ENCODE peak calls at places on chromosomes 11 and 22, in four cellular contexts. One of them, this sample, is unnamed. For H3K36me3, the result is how much of the 10 kb centered on the place peaks cover.

GRCh38 chr11:2770556-2771301 is 70.9 kb upstream of the KCNQ1OT1 start:
- DNase-seq in H1: no peak
- DNase-seq in stomach: peak
- DNase-seq in upper lobe of left lung: peak
- DNase-seq in this sample: no peak

GRCh38 chr11:104043678-104044239 is 7.3 kb downstream of the DDI1 start:
- DNase-seq in H1: no peak
- DNase-seq in stomach: no peak
- DNase-seq in upper lobe of left lung: no peak
- DNase-seq in this sample: no peak

GRCh38 chr11:70471254-70471653 is 72.9 kb downstream of the CTTN start:
- DNase-seq in H1: peak
- DNase-seq in stomach: no peak
- DNase-seq in upper lobe of left lung: no peak
- DNase-seq in this sample: no peak

GRCh38 chr11:122803306-122803705 is 35.0 kb upstream of the CRTAM start:
- DNase-seq in H1: no peak
- DNase-seq in stomach: no peak
- DNase-seq in upper lobe of left lung: no peak
- DNase-seq in this sample: no peak

GRCh38 chr22:48251629-48252028 is 1489.2 kb downstream of the TBC1D22A start:
- DNase-seq in H1: no peak
- DNase-seq in stomach: no peak
- DNase-seq in upper lobe of left lung: no peak
- DNase-seq in this sample: no peak

GRCh38 chr11:134856371-134856971 is 444.4 kb upstream of the B3GAT1 start:
- DNase-seq in H1: no peak
- DNase-seq in stomach: no peak
- DNase-seq in upper lobe of left lung: peak
- DNase-seq in this sample: no peak

GRCh38 chr11:17764446-17765218 is 30.1 kb downstream of the KCNC1 start:
- DNase-seq in H1: no peak
- DNase-seq in stomach: no peak
- DNase-seq in upper lobe of left lung: peak
- DNase-seq in this sample: no peak

GRCh38 chr22:37749831-37750595 is 53.2 kb downstream of the TRIOBP start:
- DNase-seq in H1: no peak
- DNase-seq in stomach: no peak
- DNase-seq in upper lobe of left lung: no peak
- DNase-seq in this sample: no peak

GRCh38 chr11:71309181-71309580 is 56.8 kb upstream of the SHANK2 start:
- DNase-seq in H1: no peak
- DNase-seq in stomach: peak
- DNase-seq in upper lobe of left lung: no peak
- DNase-seq in this sample: no peak

GRCh38 chr22:48288541-48288940 is 1526.1 kb downstream of the TBC1D22A start:
- DNase-seq in H1: no peak
- DNase-seq in stomach: no peak
- DNase-seq in upper lobe of left lung: no peak
- DNase-seq in this sample: no peak

GRCh38 chr11:60915250-60915914 is 1.4 kb downstream of the TMEM109 start:
- DNase-seq in H1: no peak
- DNase-seq in stomach: peak
- DNase-seq in upper lobe of left lung: no peak
- DNase-seq in this sample: no peak

GRCh38 chr11:34149786-34150185 is 44.4 kb downstream of the NAT10 start:
- DNase-seq in H1: no peak
- DNase-seq in stomach: no peak
- DNase-seq in upper lobe of left lung: no peak
- DNase-seq in this sample: no peak

GRCh38 chr11:117925198-117925925 is 3.8 kb downstream of the TMPRSS13 start:
- DNase-seq in H1: no peak
- DNase-seq in stomach: no peak
- DNase-seq in upper lobe of left lung: no peak
- DNase-seq in this sample: no peak

GRCh38 chr22:37186997-37187522 is 987 bp downstream of the C1QTNF6 start:
- DNase-seq in H1: no peak
- DNase-seq in stomach: no peak
- DNase-seq in upper lobe of left lung: no peak
- DNase-seq in this sample: no peak

GRCh38 chr11:70281114-70281729 is 10.7 kb downstream of the PPFIA1 start:
- DNase-seq in H1: no peak
- DNase-seq in stomach: no peak
- DNase-seq in upper lobe of left lung: no peak
- DNase-seq in this sample: no peak

GRCh38 chr22:20863356-20863755 is 4.5 kb downstream of the SNAP29 start:
- DNase-seq in H1: no peak
- DNase-seq in stomach: no peak
- DNase-seq in upper lobe of left lung: no peak
- DNase-seq in this sample: no peak

GRCh38 chr11:72583616-72584292 is 90.5 kb downstream of the PDE2A start:
- DNase-seq in H1: no peak
- DNase-seq in stomach: no peak
- DNase-seq in upper lobe of left lung: no peak
- DNase-seq in this sample: no peak

GRCh38 chr22:36411589-36412258 is 24.0 kb upstream of the MYH9 start:
- DNase-seq in H1: no peak
- DNase-seq in stomach: no peak
- DNase-seq in upper lobe of left lung: no peak
- DNase-seq in this sample: no peak

GRCh38 chr11:104106136-104106754 is 57.7 kb downstream of the PDGFD start:
- DNase-seq in H1: no peak
- DNase-seq in stomach: no peak
- DNase-seq in upper lobe of left lung: no peak
- DNase-seq in this sample: no peak

GRCh38 chr11:131041331-131042040 is 125.2 kb upstream of the SNX19 start:
- DNase-seq in H1: no peak
- DNase-seq in stomach: no peak
- DNase-seq in upper lobe of left lung: no peak
- DNase-seq in this sample: no peak

GRCh38 chr11:34667810-34668582 is 47.1 kb downstream of the EHF start:
- DNase-seq in H1: no peak
- DNase-seq in stomach: no peak
- DNase-seq in upper lobe of left lung: no peak
- DNase-seq in this sample: no peak

GRCh38 chr11:120924109-120924508 is 99.8 kb upstream of the TBCEL start:
- DNase-seq in H1: no peak
- DNase-seq in stomach: no peak
- DNase-seq in upper lobe of left lung: no peak
- DNase-seq in this sample: no peak

GRCh38 chr11:72413914-72414628 is 20.3 kb downstream of the CLPB start:
- DNase-seq in H1: no peak
- DNase-seq in stomach: peak
- DNase-seq in upper lobe of left lung: peak
- DNase-seq in this sample: no peak

GRCh38 chr22:43723816-43724215 is 88.3 kb downstream of the EFCAB6 start:
- DNase-seq in H1: no peak
- DNase-seq in stomach: no peak
- DNase-seq in upper lobe of left lung: no peak
- DNase-seq in this sample: no peak

GRCh38 chr11:95544095-95544795 is 245.3 kb downstream of the FAM76B start:
- DNase-seq in H1: no peak
- DNase-seq in stomach: no peak
- DNase-seq in upper lobe of left lung: no peak
- DNase-seq in this sample: no peak

GRCh38 chr11:11056749-11057471 is 199.1 kb upstream of the ZBED5 start:
- DNase-seq in H1: no peak
- DNase-seq in stomach: no peak
- DNase-seq in upper lobe of left lung: no peak
- DNase-seq in this sample: no peak

GRCh38 chr11:19772480-19772879 is 59.8 kb downstream of the NAV2 start:
- DNase-seq in H1: peak
- DNase-seq in stomach: no peak
- DNase-seq in upper lobe of left lung: no peak
- DNase-seq in this sample: no peak

GRCh38 chr11:93476796-93477195 is 66.4 kb downstream of the SMCO4 start:
- DNase-seq in H1: no peak
- DNase-seq in stomach: no peak
- DNase-seq in upper lobe of left lung: no peak
- DNase-seq in this sample: no peak

GRCh38 chr22:44163536-44163935 is 17.2 kb upstream of the PARVG start:
- DNase-seq in H1: no peak
- DNase-seq in stomach: no peak
- DNase-seq in upper lobe of left lung: peak
- DNase-seq in this sample: no peak

GRCh38 chr11:1389103-1389931 is 417 bp upstream of the BRSK2 start:
- DNase-seq in H1: peak
- DNase-seq in stomach: peak
- DNase-seq in upper lobe of left lung: peak
- DNase-seq in this sample: peak

GRCh38 chr11:123451183-123451907 is 21.3 kb downstream of the GRAMD1B start:
- DNase-seq in H1: no peak
- DNase-seq in stomach: no peak
- DNase-seq in upper lobe of left lung: no peak
- DNase-seq in this sample: no peak

GRCh38 chr22:23409976-23410375 is 170.1 kb downstream of the IGLL1 start:
- DNase-seq in H1: no peak
- DNase-seq in stomach: peak
- DNase-seq in upper lobe of left lung: no peak
- DNase-seq in this sample: no peak

GRCh38 chr11:7612661-7613393 is 60.5 kb downstream of the CYB5R2 start:
- DNase-seq in H1: no peak
- DNase-seq in stomach: peak
- DNase-seq in upper lobe of left lung: no peak
- DNase-seq in this sample: no peak

DNA sequence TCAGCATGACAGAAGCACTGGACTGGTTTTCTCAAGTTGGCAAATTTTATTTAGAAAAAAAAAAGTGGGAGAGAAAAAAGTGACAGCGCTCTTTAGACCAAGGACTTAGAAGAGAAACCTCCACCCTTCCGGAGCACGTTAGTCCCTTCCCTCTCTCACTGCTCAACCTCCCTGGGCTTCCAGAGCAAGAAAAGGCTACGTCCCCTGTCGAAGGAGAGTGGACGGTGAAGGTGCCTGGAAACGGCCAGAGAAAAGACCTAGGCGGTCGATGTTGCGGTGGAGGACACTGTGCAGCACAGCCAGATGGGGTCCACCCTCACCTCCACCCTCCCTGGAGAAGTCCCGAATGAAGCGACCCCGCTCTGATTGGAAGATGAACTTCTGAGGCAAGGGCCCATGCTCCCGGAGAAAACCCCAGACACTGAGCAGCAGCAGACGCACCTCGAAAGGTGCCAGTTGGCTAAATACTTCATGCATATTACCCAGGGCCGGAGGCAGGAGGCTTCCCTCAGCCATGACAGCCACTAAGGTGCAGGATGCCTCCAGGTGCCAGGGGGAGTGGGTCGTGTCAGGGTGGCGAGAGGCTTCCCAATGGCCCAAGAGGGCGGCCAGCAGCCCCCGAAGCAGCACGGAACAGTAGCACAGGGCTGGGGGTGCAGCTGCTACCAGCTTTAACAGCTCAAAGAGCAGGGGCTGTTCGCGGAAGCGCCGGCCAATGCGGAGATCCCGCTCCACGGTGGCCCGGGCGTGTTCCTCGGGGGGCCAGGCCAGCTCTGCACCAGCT is 604 bp upstream of the GANAB start:
- DNase-seq in H1: no peak
- DNase-seq in stomach: no peak
- DNase-seq in upper lobe of left lung: peak
- DNase-seq in this sample: no peak
- H3K4me3 ChIP-seq in H1: no peak
- H3K4me3 ChIP-seq in stomach: no peak
- H3K4me3 ChIP-seq in upper lobe of left lung: no peak
- H3K4me3 ChIP-seq in this sample: peak

DNA sequence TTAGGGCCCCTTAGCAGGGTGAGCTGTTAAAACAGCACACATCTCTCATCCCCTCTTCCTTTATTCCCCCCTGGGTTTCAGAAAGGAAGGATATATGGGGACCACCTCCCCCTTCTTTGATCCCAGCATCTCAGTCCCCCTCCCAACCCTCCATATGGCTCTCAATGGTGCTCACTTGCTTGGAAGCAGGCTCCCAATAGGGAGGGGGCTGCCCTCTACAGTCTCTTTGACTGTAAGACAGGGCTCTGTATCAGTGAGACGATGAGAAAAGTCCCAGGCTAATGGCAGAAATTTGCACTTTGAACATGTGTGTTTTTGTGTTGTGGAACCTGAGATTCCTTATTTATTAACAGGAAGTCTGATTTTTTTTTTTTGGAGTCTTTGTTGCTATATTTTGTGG is 4.2 kb upstream of the CNTF start:
- DNase-seq in H1: no peak
- DNase-seq in stomach: no peak
- DNase-seq in upper lobe of left lung: no peak
- DNase-seq in this sample: no peak
- TF ChIP-seq POLR2AphosphoS5 in H1: no peak
- TF ChIP-seq POLR2AphosphoS5 in stomach: no peak
- TF ChIP-seq POLR2AphosphoS5 in upper lobe of left lung: no peak
- TF ChIP-seq POLR2AphosphoS5 in this sample: no peak

GRCh38 chr22:41638748-41639147 is 17.7 kb downstream of the XRCC6 start:
- DNase-seq in H1: no peak
- DNase-seq in stomach: no peak
- DNase-seq in upper lobe of left lung: no peak
- DNase-seq in this sample: no peak

GRCh38 chr22:41638124-41638523 is 17.0 kb downstream of the XRCC6 start:
- DNase-seq in H1: no peak
- DNase-seq in stomach: no peak
- DNase-seq in upper lobe of left lung: no peak
- DNase-seq in this sample: no peak

GRCh38 chr22:41641854-41642253 is 20.8 kb downstream of the XRCC6 start:
- DNase-seq in H1: no peak
- DNase-seq in stomach: no peak
- DNase-seq in upper lobe of left lung: no peak
- DNase-seq in this sample: no peak

DNA sequence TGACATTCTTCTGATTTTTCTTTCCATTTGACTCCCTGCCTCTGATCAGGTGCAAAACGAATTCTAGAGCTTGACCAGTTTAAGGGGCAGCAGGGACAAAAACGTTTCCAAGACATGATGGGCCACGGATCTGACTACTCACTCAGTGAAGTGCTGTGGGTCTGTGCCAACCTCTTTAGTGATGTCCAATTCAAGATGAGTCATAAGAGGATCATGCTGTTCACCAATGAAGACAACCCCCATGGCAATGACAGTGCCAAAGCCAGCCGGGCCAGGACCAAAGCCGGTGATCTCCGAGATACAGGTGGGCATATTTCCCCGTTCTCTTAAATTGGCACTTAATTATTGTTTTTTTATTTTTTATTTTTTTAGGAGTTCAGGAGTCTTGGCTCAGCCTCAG is 15.4 kb downstream of the XRCC6 start:
- DNase-seq in H1: no peak
- DNase-seq in stomach: no peak
- DNase-seq in upper lobe of left lung: no peak
- DNase-seq in this sample: no peak
- H3K36me3 ChIP-seq in H1: half or more
- H3K36me3 ChIP-seq in stomach: half or more
- H3K36me3 ChIP-seq in upper lobe of left lung: under half
- H3K36me3 ChIP-seq in this sample: half or more

DNA sequence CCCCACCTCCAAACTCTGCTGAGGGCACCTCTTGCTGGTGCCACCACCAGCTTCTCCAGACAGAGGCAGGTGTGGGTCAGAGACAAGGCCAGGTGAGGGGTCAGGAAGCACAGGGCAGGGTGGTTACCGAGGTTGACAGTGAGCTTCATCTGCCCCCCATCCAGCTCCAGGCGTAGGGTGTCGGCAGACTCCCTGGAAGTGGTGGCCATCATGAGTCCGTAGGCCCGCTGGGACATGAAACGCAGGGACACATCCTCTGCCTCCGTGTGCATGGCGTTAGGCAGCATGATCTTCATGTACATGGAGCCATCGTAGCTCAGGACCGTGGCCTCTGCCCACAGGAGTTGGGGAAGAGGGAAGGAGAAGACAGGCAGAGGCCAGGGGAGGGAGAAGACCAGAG is 62.8 kb downstream of the NRXN2 start:
- DNase-seq in H1: no peak
- DNase-seq in stomach: no peak
- DNase-seq in upper lobe of left lung: peak
- DNase-seq in this sample: no peak
- H3K4me3 ChIP-seq in H1: no peak
- H3K4me3 ChIP-seq in stomach: no peak
- H3K4me3 ChIP-seq in upper lobe of left lung: no peak
- H3K4me3 ChIP-seq in this sample: no peak